ENCODE peak calls at places on chromosomes 4 and X, in four cellular contexts. R is left lung, S is mesenteric fat pad, Z is aorta. A is an unnamed sample.

GRCh38 chr4:44661940-44662622 is 10.7 kb upstream of the YIPF7 start:
- DNase-seq in S (no peak), R (no peak), Z (no peak), A (no peak)

GRCh38 chrX:110277609-110278008 is 40.3 kb downstream of the AMMECR1 start:
- DNase-seq in S (no peak), Z (no peak), R (no peak), A (no peak)

GRCh38 chr4:153345011-153345981 is 808 bp downstream of the MND1 start:
- DNase-seq in S (no peak), R (peak; percentile 38), Z (peak; percentile 77), A (peak; percentile 10)

GRCh38 chr4:138053601-138054322 is 188.4 kb downstream of the SLC7A11 start:
- DNase-seq in Z (no peak), S (no peak), R (no peak), A (no peak)

GRCh38 chr4:69383281-69383680 is 103.0 kb downstream of the UGT2B28 start:
- DNase-seq in R (no peak), Z (no peak), S (no peak), A (no peak)

GRCh38 chrX:2828404-2829065 is at the start of gene GYG2:
- DNase-seq in S (no peak), Z (no peak), R (no peak), A (no peak)

GRCh38 chrX:368811-369562 is 17.7 kb downstream of the PPP2R3B start:
- DNase-seq in S (no peak), R (no peak), Z (no peak), A (no peak)

GRCh38 chrX:9926002-9926401 is 41.2 kb upstream of the CLDN34 start:
- DNase-seq in S (no peak), R (no peak), Z (no peak), A (no peak)

GRCh38 chrX:12767856-12768255 is 23.4 kb upstream of the PRPS2 start:
- DNase-seq in R (no peak), Z (no peak), S (no peak), A (no peak)

GRCh38 chrX:13380230-13380629 is 60.4 kb upstream of the ATXN3L start:
- DNase-seq in R (no peak), Z (no peak), S (no peak), A (no peak)

GRCh38 chr4:65719635-65720034 is 49.3 kb upstream of the EPHA5 start:
- DNase-seq in Z (no peak), R (no peak), S (no peak), A (no peak)

GRCh38 chr4:186485621-186486062 is 69.7 kb downstream of the MTNR1A start:
- DNase-seq in R (no peak), Z (peak; percentile 78), S (no peak), A (no peak)

GRCh38 chr4:14701896-14702295 is 300.4 kb upstream of the CPEB2 start:
- DNase-seq in S (no peak), Z (no peak), R (no peak), A (no peak)

GRCh38 chrX:139823806-139824205 is 109.0 kb downstream of the ATP11C start:
- DNase-seq in Z (no peak), S (no peak), R (no peak), A (no peak)

A was measured in GDM1.